ENCODE peak calls at places on chromosomes 13 and 19, in seven cellular contexts. L is NT2/D1; B is stimulated activated CD8-positive, alpha-beta memory T cell treated with anti-CD3 and anti-CD28 coated beads, Interleukin-15, amount 100 ng/mL, for 24 hours; E is MG63; S is cardiac fibroblast; J is AG08396; P is GM23248. M is an unnamed sample.

GRCh38 chr19:19420570-19421301 is 15.3 kb downstream of the GATAD2A start:
- DNase-seq in L (no peak), B (no peak), E (no peak), S (no peak), J (no peak), P (no peak), M (no peak)

GRCh38 chr19:41239961-41240574 is 21.0 kb downstream of the AXL start:
- DNase-seq in L (no peak), B (no peak), E (no peak), S (no peak), J (no peak), P (no peak), M (no peak)

GRCh38 chr13:80871481-80871880 is 530.6 kb upstream of the SPRY2 start:
- DNase-seq in L (no peak), B (no peak), E (peak; percentile 8), S (peak; percentile 80), J (no peak), P (no peak), M (no peak)

GRCh38 chr19:4807188-4807587 is 15.7 kb downstream of the FEM1A start:
- DNase-seq in L (no peak), B (no peak), E (no peak), S (no peak), J (no peak), P (no peak), M (no peak)

GRCh38 chr19:45528149-45528743 is 21.0 kb downstream of the VASP start:
- DNase-seq in L (no peak), B (no peak), E (no peak), S (no peak), J (peak; percentile 43), P (peak; percentile 42), M (peak; percentile 95)

GRCh38 chr19:1112254-1113208 is 8.7 kb downstream of the GPX4 start:
- DNase-seq in L (no peak), B (no peak), E (no peak), S (no peak), J (no peak), P (peak; percentile 43), M (no peak)

GRCh38 chr13:108948269-108948671 is 318.9 kb downstream of the MYO16 start:
- DNase-seq in L (no peak), B (no peak), E (no peak), S (no peak), J (no peak), P (peak; percentile 18), M (no peak)

GRCh38 chr19:51691122-51692064 is 1.7 kb upstream of the SPACA6 start:
- DNase-seq in L (peak; percentile 56), B (no peak), E (no peak), S (peak; percentile 69), J (no peak), P (peak; percentile 54), M (no peak)

GRCh38 chr19:48914181-48914580 is 14.1 kb downstream of the NUCB1 start:
- DNase-seq in L (no peak), B (no peak), E (no peak), S (no peak), J (no peak), P (no peak), M (no peak)

GRCh38 chr19:28836366-28836765 is 376.6 kb downstream of the UQCRFS1 start:
- DNase-seq in L (no peak), B (no peak), E (no peak), S (no peak), J (no peak), P (no peak), M (no peak)

GRCh38 chr13:111115051-111115840 is at the start of gene ARHGEF7:
- DNase-seq in L (no peak), B (no peak), E (no peak), S (no peak), J (peak; percentile 55), P (peak; percentile 69), M (no peak)

GRCh38 chr13:54836273-54836672 is 1807.7 kb downstream of the OLFM4 start:
- DNase-seq in L (no peak), B (no peak), E (no peak), S (no peak), J (no peak), P (no peak), M (no peak)

GRCh38 chr19:7575426-7576040 is 20.1 kb upstream of the CAMSAP3 start:
- DNase-seq in L (no peak), B (no peak), E (peak; percentile 48), S (peak; percentile 20), J (no peak), P (peak; percentile 52), M (no peak)

GRCh38 chr19:1630811-1631210 is 21.6 kb downstream of the TCF3 start:
- DNase-seq in L (no peak), B (no peak), E (no peak), S (no peak), J (no peak), P (no peak), M (no peak)

GRCh38 chr13:45370922-45371406 is 30.0 kb upstream of the TPT1 start:
- DNase-seq in L (peak; percentile 68), B (peak; percentile 26), E (peak; percentile 77), S (peak; percentile 74), J (peak; percentile 90), P (peak; percentile 84), M (no peak)

GRCh38 chr13:67275351-67275989 is 45.3 kb upstream of the PCDH9 start:
- DNase-seq in L (no peak), B (no peak), E (no peak), S (no peak), J (no peak), P (no peak), M (no peak)

GRCh38 chr13:27482996-27483395 is 32.6 kb upstream of the MTIF3 start:
- DNase-seq in L (no peak), B (no peak), E (no peak), S (no peak), J (no peak), P (no peak), M (no peak)

GRCh38 chr19:2115911-2116426 is 19.3 kb downstream of the IZUMO4 start:
- DNase-seq in L (no peak), B (no peak), E (no peak), S (no peak), J (no peak), P (no peak), M (no peak)

GRCh38 chr13:98182589-98182988 is 5.5 kb upstream of the RNF113B start:
- DNase-seq in L (no peak), B (no peak), E (no peak), S (no peak), J (no peak), P (peak; percentile 6), M (no peak)

GRCh38 chr19:34430738-34431625 is 2.8 kb downstream of the UBA2 start:
- DNase-seq in L (no peak), B (no peak), E (peak; percentile 13), S (peak; percentile 73), J (peak; percentile 64), P (peak; percentile 73), M (no peak)

GRCh38 chr13:59514316-59514715 is 649.4 kb downstream of the DIAPH3 start:
- DNase-seq in L (no peak), B (no peak), E (no peak), S (no peak), J (no peak), P (no peak), M (no peak)

GRCh38 chr19:41753936-41754529 is 1.3 kb upstream of the CEACAM6 start:
- DNase-seq in L (no peak), B (peak; percentile 15), E (peak; percentile 49), S (peak; percentile 48), J (peak; percentile 17), P (peak; percentile 41), M (no peak)

M was measured in RWPE2.